ENCODE peak calls at places on chromosome 11, in five cellular contexts. L is H9, B is T follicular helper cell, Q is NCI-H446, X is neural crest cell. F is an unnamed sample.

GRCh38 chr11:16505481-16505880 is 149.1 kb upstream of the SOX6 start:
- DNase-seq in L (peak), B (no peak), Q (no peak), X (no peak), F (no peak)

GRCh38 chr11:19428206-19429001 is 187.7 kb upstream of the E2F8 start:
- DNase-seq in L (no peak), B (no peak), Q (no peak), X (no peak), F (no peak)

GRCh38 chr11:61917357-61918109 is at the start of gene RAB3IL1:
- DNase-seq in L (peak), B (no peak), Q (no peak), X (peak), F (no peak)

GRCh38 chr11:130388607-130389205 is 39.7 kb downstream of the ADAMTS8 start:
- DNase-seq in L (no peak), B (no peak), Q (no peak), X (no peak), F (no peak)

GRCh38 chr11:130121430-130121978 is 38.1 kb upstream of the ST14 start:
- DNase-seq in L (no peak), B (no peak), Q (no peak), X (no peak), F (no peak)

GRCh38 chr11:101127348-101127698 is 2.3 kb downstream of the PGR start:
- DNase-seq in L (peak), B (no peak), Q (no peak), X (peak), F (no peak)

GRCh38 chr11:75858042-75858441 is 43.0 kb downstream of the UVRAG start:
- DNase-seq in L (no peak), B (no peak), Q (no peak), X (no peak), F (no peak)

GRCh38 chr11:35304393-35304790 is 115.0 kb downstream of the SLC1A2 start:
- DNase-seq in L (no peak), B (no peak), Q (no peak), X (no peak), F (no peak)

GRCh38 chr11:78922886-78923625 is 348.4 kb upstream of the NARS2 start:
- DNase-seq in L (no peak), B (no peak), Q (no peak), X (no peak), F (no peak)

GRCh38 chr11:72719551-72719950 is 32.7 kb downstream of the ARAP1 start:
- DNase-seq in L (no peak), B (no peak), Q (no peak), X (no peak), F (no peak)

GRCh38 chr11:95364324-95365295 is 133.6 kb upstream of the SESN3 start:
- DNase-seq in L (no peak), B (no peak), Q (peak), X (no peak), F (no peak)

GRCh38 chr11:32489464-32489863 is 54.1 kb upstream of the WT1 start:
- DNase-seq in L (no peak), B (no peak), Q (no peak), X (no peak), F (no peak)

GRCh38 chr11:71489311-71490043 is 36.5 kb downstream of the NADSYN1 start:
- DNase-seq in L (no peak), B (no peak), Q (no peak), X (no peak), F (no peak)

GRCh38 chr11:117551761-117552343 is 224.2 kb downstream of the CEP164 start:
- DNase-seq in L (no peak), B (no peak), Q (no peak), X (no peak), F (no peak)

GRCh38 chr11:104799251-104799650 is 99.0 kb downstream of the CASP12 start:
- DNase-seq in L (no peak), B (no peak), Q (no peak), X (no peak), F (no peak)

GRCh38 chr11:122769126-122769780 is 69.0 kb upstream of the CRTAM start:
- DNase-seq in L (no peak), B (no peak), Q (no peak), X (no peak), F (no peak)

GRCh38 chr11:114984611-114985163 is 306.4 kb downstream of the NXPE2 start:
- DNase-seq in L (no peak), B (no peak), Q (no peak), X (no peak), F (no peak)

GRCh38 chr11:94516725-94517124 is 4.5 kb downstream of the C11orf97 start:
- DNase-seq in L (no peak), B (no peak), Q (no peak), X (no peak), F (no peak)

GRCh38 chr11:103682318-103683184 is 353.9 kb upstream of the DDI1 start:
- DNase-seq in L (peak), B (peak), Q (peak), X (peak), F (peak)

GRCh38 chr11:15910761-15911160 is 445.6 kb downstream of the SOX6 start:
- DNase-seq in L (no peak), B (no peak), Q (no peak), X (no peak), F (no peak)

GRCh38 chr11:58963551-58964075 is 24.3 kb downstream of the GLYATL1 start:
- DNase-seq in L (peak), B (no peak), Q (no peak), X (no peak), F (no peak)

F was measured in NCI-H774.